ENCODE peak calls at places on chromosomes 3 and 15, in eight cellular contexts. C is stimulated activated CD4-positive, alpha-beta T cell treated with anti-CD3 and anti-CD28 coated beads, Interleukin-4, amount 100 ng/mL, for 1 hour; M is T-cell; Y is activated T-helper 1 cell treated with Interleukin-2 at 50 U/mL for 16 hours; H is A673; O is HuH-7; U is cerebellum; A is AG04450. E is an unnamed sample.

GRCh38 chr3:190092250-190092649 is 28.4 kb downstream of the P3H2 start:
- DNase-seq in C (no peak), M (no peak), Y (no peak), H (peak), O (no peak), U (no peak), A (peak), E (no peak)

GRCh38 chr15:66508293-66508883 is 3.3 kb downstream of the ZWILCH start:
- DNase-seq in C (no peak), M (no peak), Y (no peak), H (no peak), O (no peak), U (no peak), A (no peak), E (no peak)

GRCh38 chr3:71022552-71023335 is 560.8 kb downstream of the FOXP1 start:
- DNase-seq in C (no peak), M (no peak), Y (no peak), H (peak), O (no peak), U (no peak), A (no peak), E (no peak)

GRCh38 chr15:45183001-45183400 is 4.8 kb downstream of the SHF start:
- DNase-seq in C (no peak), M (no peak), Y (no peak), H (no peak), O (no peak), U (no peak), A (no peak), E (no peak)

GRCh38 chr15:100346866-100347512 is 5.2 kb upstream of the ADAMTS17 start:
- DNase-seq in C (no peak), M (no peak), Y (no peak), H (no peak), O (no peak), U (no peak), A (no peak), E (no peak)

GRCh38 chr3:45776611-45777010 is 19.7 kb downstream of the SLC6A20 start:
- DNase-seq in C (no peak), M (no peak), Y (no peak), H (no peak), O (no peak), U (no peak), A (no peak), E (no peak)

GRCh38 chr3:18556001-18556408 is 130.9 kb upstream of the SATB1 start:
- DNase-seq in C (no peak), M (no peak), Y (no peak), H (no peak), O (no peak), U (no peak), A (no peak), E (no peak)

GRCh38 chr3:181265750-181266333 is 276.3 kb upstream of the DNAJC19 start:
- DNase-seq in C (no peak), M (no peak), Y (no peak), H (no peak), O (no peak), U (no peak), A (no peak), E (no peak)

GRCh38 chr15:48392356-48392755 is 61.1 kb downstream of the DUT start:
- DNase-seq in C (no peak), M (no peak), Y (no peak), H (peak), O (no peak), U (no peak), A (no peak), E (no peak)

GRCh38 chr3:186320862-186321568 is 41.0 kb downstream of the DGKG start:
- DNase-seq in C (no peak), M (no peak), Y (no peak), H (no peak), O (no peak), U (no peak), A (no peak), E (no peak)

GRCh38 chr15:53710906-53711305 is 48.6 kb downstream of the WDR72 start:
- DNase-seq in C (no peak), M (no peak), Y (no peak), H (peak), O (peak), U (no peak), A (no peak), E (no peak)

E was measured in BJ.